ENCODE peak calls at places on chromosomes 13 and 19, in ten cellular contexts. S is H7; B is NCI-H1092; J is stimulated activated CD8-positive, alpha-beta memory T cell treated with anti-CD3 and anti-CD28 coated beads, Interleukin-7, amount 100 ng/mL, for 1 hour; H is AG08396; M is nephron progenitor cell; E is PC-9; F is HuH-7.5; Z is T-helper 2 cell; U is hypothalamus. P is an unnamed sample.

GRCh38 chr13:36850790-36851438 is 31.9 kb downstream of the RFXAP start:
- DNase-seq in J (no peak), M (peak), B (no peak), U (no peak), E (no peak), F (no peak), Z (no peak), S (peak), H (no peak), P (no peak)

GRCh38 chr19:15810335-15810734 is 5.1 kb downstream of the OR10H1 start:
- DNase-seq in B (no peak), Z (no peak), J (no peak), E (peak), S (no peak), F (no peak), U (no peak), H (no peak), M (no peak), P (no peak)

GRCh38 chr13:113877149-113877990 is 13.5 kb upstream of the GAS6 start:
- DNase-seq in E (no peak), B (no peak), Z (no peak), U (no peak), J (no peak), H (no peak), M (no peak), F (no peak), S (no peak), P (no peak)

GRCh38 chr13:75879656-75880055 is 243.5 kb downstream of the LMO7 start:
- DNase-seq in B (no peak), M (no peak), U (no peak), H (no peak), S (no peak), F (no peak), E (no peak), Z (no peak), J (no peak), P (no peak)

GRCh38 chr19:38425810-38426466 is at the start of gene RASGRP4:
- DNase-seq in S (peak), E (no peak), H (no peak), Z (no peak), M (peak), U (peak), B (no peak), F (no peak), J (no peak), P (no peak)

GRCh38 chr13:23579072-23579885 is 9.1 kb downstream of the TNFRSF19 start:
- DNase-seq in S (peak), F (peak), J (peak), H (peak), Z (peak), U (peak), E (peak), B (peak), M (peak), P (no peak)

GRCh38 chr19:50203281-50204080 is at the start of gene MYH14:
- DNase-seq in F (peak), U (peak), H (peak), J (no peak), B (no peak), Z (no peak), E (peak), M (peak), S (peak), P (no peak)

GRCh38 chr13:40547545-40548322 is 118.7 kb downstream of the FOXO1 start:
- DNase-seq in M (no peak), H (no peak), B (no peak), U (no peak), F (no peak), J (no peak), Z (no peak), S (no peak), E (no peak), P (no peak)

GRCh38 chr13:24045456-24045996 is 115.0 kb upstream of the SPATA13 start:
- DNase-seq in H (no peak), S (no peak), E (no peak), Z (no peak), F (no peak), B (no peak), J (no peak), M (no peak), U (no peak), P (no peak)

GRCh38 chr13:19020988-19021387 is 160.6 kb downstream of the TUBA3C start:
- DNase-seq in E (no peak), U (no peak), S (no peak), H (no peak), B (no peak), Z (no peak), M (no peak), J (no peak), F (no peak), P (no peak)

GRCh38 chr19:46350029-46350757 is 3.3 kb downstream of the PPP5C start:
- DNase-seq in E (no peak), Z (no peak), H (no peak), B (no peak), U (no peak), S (no peak), J (no peak), F (no peak), M (no peak), P (no peak)

GRCh38 chr13:112896736-112897602 is 72.0 kb upstream of the MCF2L start:
- DNase-seq in F (no peak), U (no peak), B (no peak), Z (no peak), E (no peak), H (no peak), J (no peak), M (no peak), S (no peak), P (no peak)

GRCh38 chr19:53172892-53173291 is 14.0 kb upstream of the ZNF347 start:
- DNase-seq in U (no peak), F (no peak), M (no peak), B (no peak), H (no peak), J (no peak), E (no peak), Z (no peak), S (no peak), P (no peak)

GRCh38 chr19:28021316-28022185 is 1191.4 kb downstream of the UQCRFS1 start:
- DNase-seq in E (no peak), F (no peak), B (no peak), M (no peak), H (no peak), Z (no peak), J (no peak), S (no peak), U (no peak), P (no peak)

GRCh38 chr13:60838581-60838980 is 441.6 kb downstream of the TDRD3 start:
- DNase-seq in B (no peak), E (no peak), S (no peak), M (peak), Z (no peak), F (no peak), J (no peak), H (no peak), U (no peak), P (peak)

GRCh38 chr13:95956589-95957148 is 96.5 kb downstream of the UGGT2 start:
- DNase-seq in F (no peak), E (no peak), Z (no peak), B (no peak), S (no peak), U (no peak), H (no peak), J (no peak), M (no peak), P (peak)

GRCh38 chr19:15251010-15251748 is 18.9 kb upstream of the EPHX3 start:
- DNase-seq in M (no peak), F (no peak), E (no peak), B (no peak), S (no peak), J (no peak), Z (no peak), H (no peak), U (no peak), P (no peak)

GRCh38 chr19:17795495-17795856 is 538 bp downstream of the B3GNT3 start:
- DNase-seq in B (no peak), Z (no peak), S (no peak), U (no peak), E (no peak), J (no peak), H (no peak), F (no peak), M (no peak), P (no peak)

GRCh38 chr19:55206664-55207500 is 2.4 kb downstream of the PTPRH start:
- DNase-seq in U (peak), F (peak), Z (no peak), H (peak), M (peak), B (peak), E (peak), S (peak), J (no peak), P (peak)

GRCh38 chr19:14475251-14476073 is at the start of gene PTGER1:
- DNase-seq in J (no peak), F (peak), H (peak), M (peak), Z (no peak), B (no peak), U (no peak), E (peak), S (peak), P (no peak)

GRCh38 chr19:36963262-36963661 is 47.1 kb downstream of the ZNF568 start:
- DNase-seq in F (no peak), U (no peak), Z (no peak), H (no peak), J (no peak), S (no peak), M (no peak), E (no peak), B (peak), P (no peak)

P was measured in epithelial cell of prostate.